ENCODE peak calls at places on chromosomes 5 and 9, in five cellular contexts. Q is fibroblast of pulmonary artery; H is epithelial cell of esophagus; A is CD8-positive, alpha-beta T cell; P is pancreas. K is an unnamed sample.

GRCh38 chr5:152723482-152723881 is 318.4 kb upstream of the NMUR2 start:
- DNase-seq in A (no peak), Q (no peak), H (no peak), P (no peak), K (no peak)

GRCh38 chr9:15403155-15403554 is 19.5 kb upstream of the SNAPC3 start:
- DNase-seq in H (peak), P (no peak), A (no peak), Q (no peak), K (no peak)

GRCh38 chr9:14451949-14452348 is 138.0 kb upstream of the NFIB start:
- DNase-seq in P (no peak), H (no peak), A (no peak), Q (no peak), K (no peak)

GRCh38 chr5:147690595-147690994 is 91.9 kb downstream of the JAKMIP2 start:
- DNase-seq in P (peak), Q (no peak), H (peak), A (no peak), K (no peak)

GRCh38 chr5:153753645-153754432 is 263.4 kb downstream of the GRIA1 start:
- DNase-seq in H (peak), P (no peak), Q (no peak), A (no peak), K (no peak)

GRCh38 chr9:3758816-3759576 is 233.2 kb upstream of the RFX3 start:
- DNase-seq in A (no peak), H (peak), P (no peak), Q (peak), K (no peak)

GRCh38 chr5:58354827-58355226 is 105.1 kb downstream of the PLK2 start:
- DNase-seq in H (no peak), P (no peak), Q (no peak), A (no peak), K (no peak)

GRCh38 chr5:118557103-118557805 is 431.1 kb downstream of the DTWD2 start:
- DNase-seq in A (no peak), H (no peak), P (no peak), Q (no peak), K (no peak)

GRCh38 chr5:110757118-110757729 is 18.4 kb downstream of the SLC25A46 start:
- DNase-seq in A (no peak), H (peak), Q (peak), P (no peak), K (no peak)

GRCh38 chr5:175120412-175120811 is 323.6 kb downstream of the DRD1 start:
- DNase-seq in A (no peak), Q (no peak), H (no peak), P (no peak), K (no peak)

GRCh38 chr5:172274951-172275753 is 8.4 kb downstream of the UBTD2 start:
- DNase-seq in P (no peak), H (peak), Q (peak), A (no peak), K (no peak)

GRCh38 chr5:101977729-101978345 is 318.2 kb downstream of the SLCO4C1 start:
- DNase-seq in P (peak), A (no peak), H (peak), Q (peak), K (no peak)

GRCh38 chr9:81389569-81389993 is 299.8 kb downstream of the TLE1 start:
- DNase-seq in A (no peak), H (peak), Q (peak), P (no peak), K (peak)

GRCh38 chr9:72207278-72207677 is 58.0 kb downstream of the GDA start:
- DNase-seq in A (no peak), P (no peak), H (no peak), Q (no peak), K (no peak)

GRCh38 chr5:98460536-98460935 is 312.9 kb upstream of the RGMB start:
- DNase-seq in H (no peak), Q (no peak), A (no peak), P (no peak), K (no peak)

GRCh38 chr5:152125806-152126205 is 201.2 kb upstream of the GLRA1 start:
- DNase-seq in A (no peak), Q (no peak), P (no peak), H (no peak), K (no peak)

GRCh38 chr9:70410368-70410767 is 4.1 kb downstream of the KLF9 start:
- DNase-seq in P (no peak), Q (peak), A (peak), H (peak), K (no peak)

GRCh38 chr9:35734096-35734495 is 1.6 kb downstream of the CREB3 start:
- DNase-seq in P (no peak), Q (no peak), A (no peak), H (no peak), K (no peak)

GRCh38 chr5:1936901-1937300 is 54.2 kb upstream of the IRX4 start:
- DNase-seq in A (no peak), H (peak), Q (no peak), P (no peak), K (no peak)

GRCh38 chr5:116880150-116880549 is 305.5 kb upstream of the SEMA6A start:
- DNase-seq in P (no peak), Q (no peak), H (no peak), A (no peak), K (no peak)

GRCh38 chr5:64766105-64766504 is 2.4 kb downstream of the SREK1IP1 start:
- DNase-seq in H (peak), A (no peak), Q (peak), P (no peak), K (no peak)

GRCh38 chr9:17219261-17219660 is 84.4 kb downstream of the CNTLN start:
- DNase-seq in A (no peak), P (no peak), H (peak), Q (peak), K (no peak)

GRCh38 chr9:33719581-33720374 is 75.6 kb upstream of the PRSS3 start:
- DNase-seq in H (peak), Q (peak), P (no peak), A (peak), K (no peak)

GRCh38 chr9:77883846-77884771 is 147.5 kb downstream of the GNAQ start:
- DNase-seq in Q (peak), H (peak), A (no peak), P (no peak), K (no peak)

GRCh38 chr5:1488882-1489680 is 34.7 kb downstream of the LPCAT1 start:
- DNase-seq in A (no peak), H (peak), Q (peak), P (no peak), K (peak)

GRCh38 chr9:129487658-129488483 is 133.0 kb downstream of the C9orf50 start:
- DNase-seq in Q (peak), H (peak), A (peak), P (peak), K (no peak)

GRCh38 chr9:91037511-91038482 is 236.2 kb downstream of the SYK start:
- DNase-seq in H (peak), P (peak), Q (peak), A (no peak), K (peak)
- H3K4me3 ChIP-seq in H (no peak), P (no peak), Q (no peak), A (no peak), K (no peak)

GRCh38 chr5:88727705-88728313 is 155.2 kb downstream of the MEF2C start:
- DNase-seq in A (no peak), P (no peak), Q (peak), H (peak), K (no peak)
- TF ChIP-seq CTCF in A (peak), P (peak), Q (peak), H (peak), K (peak)

GRCh38 chr5:158013939-158014338 is 155.0 kb upstream of the CLINT1 start:
- DNase-seq in Q (peak), A (no peak), H (peak), P (peak), K (no peak)
- H3K4me3 ChIP-seq in Q (no peak), A (no peak), H (no peak), P (no peak), K (no peak)

DNA sequence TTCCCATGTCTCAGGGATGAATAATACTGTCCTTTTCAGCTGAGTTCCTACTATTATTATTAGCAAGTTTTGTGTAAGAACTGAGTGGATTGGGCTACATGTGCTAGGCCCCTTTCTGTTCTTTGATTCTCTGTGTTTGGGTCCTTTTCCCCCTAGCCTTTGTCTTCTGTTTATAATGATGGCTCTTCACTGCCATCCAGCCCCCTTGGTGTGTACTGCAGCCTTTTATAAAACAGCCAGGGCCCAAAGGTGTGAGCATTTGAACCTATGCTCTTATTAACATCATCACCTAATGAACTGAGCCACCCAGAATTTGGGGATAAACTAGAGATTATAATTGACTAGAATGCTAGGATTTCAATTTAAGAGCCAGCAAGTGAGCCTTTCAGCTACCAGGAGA is 52.6 kb downstream of the PLAC8L1 start:
- DNase-seq in Q (no peak), H (no peak), P (no peak), A (no peak), K (no peak)
- TF ChIP-seq CTCF in Q (peak), H (peak), P (no peak), A (no peak), K (no peak)

GRCh38 chr9:5421163-5421562 is 16.6 kb downstream of the PLGRKT start:
- DNase-seq in P (no peak), A (no peak), Q (no peak), H (no peak), K (no peak)
- H3K4me3 ChIP-seq in P (no peak), A (no peak), Q (no peak), H (no peak), K (no peak)